ENCODE peak calls at places on chromosomes 5 and 9, in five cellular contexts. I is transverse colon, Q is left ventricle myocardium inferior, D is OCI-LY7, U is colonic mucosa. E is an unnamed sample.

GRCh38 chr9:129084087-129084486 is 3.2 kb downstream of the DOLPP1 start:
- DNase-seq in I (peak), Q (no peak), D (no peak), U (no peak), E (no peak)

GRCh38 chr5:54709096-54709495 is 191.5 kb downstream of the SNX18 start:
- DNase-seq in I (no peak), Q (no peak), D (no peak), U (no peak), E (no peak)

GRCh38 chr9:74804018-74804385 is 83.7 kb downstream of the TRPM6 start:
- DNase-seq in I (no peak), Q (no peak), D (no peak), U (no peak), E (no peak)

GRCh38 chr9:137982132-137982666 is 104.6 kb downstream of the CACNA1B start:
- DNase-seq in I (no peak), Q (no peak), D (no peak), U (no peak), E (peak)

GRCh38 chr9:5652810-5653209 is 23.9 kb downstream of the RIC1 start:
- DNase-seq in I (no peak), Q (no peak), D (no peak), U (no peak), E (no peak)

GRCh38 chr5:88045931-88046461 is 222.6 kb downstream of the TMEM161B start:
- DNase-seq in I (no peak), Q (no peak), D (no peak), U (no peak), E (no peak)

GRCh38 chr9:106587021-106587420 is 275.9 kb upstream of the ZNF462 start:
- DNase-seq in I (no peak), Q (no peak), D (no peak), U (no peak), E (no peak)

GRCh38 chr9:120336021-120336752 is 243.8 kb downstream of the CDK5RAP2 start:
- DNase-seq in I (no peak), Q (no peak), D (no peak), U (no peak), E (no peak)

GRCh38 chr5:89844548-89844947 is 565.0 kb downstream of the CETN3 start:
- DNase-seq in I (no peak), Q (no peak), D (no peak), U (no peak), E (no peak)

GRCh38 chr5:121833631-121834420 is 17.9 kb upstream of the FTMT start:
- DNase-seq in I (no peak), Q (no peak), D (no peak), U (no peak), E (no peak)

GRCh38 chr5:16585028-16585667 is 31.6 kb downstream of the RETREG1 start:
- DNase-seq in I (no peak), Q (no peak), D (peak), U (no peak), E (no peak)

GRCh38 chr9:26169684-26170083 is 491.4 kb upstream of the TUSC1 start:
- DNase-seq in I (no peak), Q (no peak), D (no peak), U (no peak), E (no peak)

GRCh38 chr5:16574789-16575785 is 41.7 kb downstream of the RETREG1 start:
- DNase-seq in I (no peak), Q (peak), D (no peak), U (no peak), E (no peak)

GRCh38 chr9:98378206-98379193 is 123.1 kb upstream of the TBC1D2 start:
- DNase-seq in I (no peak), Q (no peak), D (no peak), U (no peak), E (no peak)

GRCh38 chr5:130875673-130876072 is 289.4 kb downstream of the HINT1 start:
- DNase-seq in I (no peak), Q (no peak), D (no peak), U (no peak), E (no peak)

GRCh38 chr5:176438959-176439757 is 9.0 kb upstream of the FAF2 start:
- DNase-seq in I (no peak), Q (no peak), D (no peak), U (no peak), E (no peak)

GRCh38 chr5:102911973-102912372 is 156.9 kb downstream of the PAM start:
- DNase-seq in I (no peak), Q (no peak), D (no peak), U (no peak), E (no peak)

GRCh38 chr5:147037517-147038205 is 159.1 kb upstream of the PPP2R2B start:
- DNase-seq in I (no peak), Q (no peak), D (no peak), U (no peak), E (no peak)

GRCh38 chr5:149759986-149760699 is 30.0 kb downstream of the PPARGC1B start:
- DNase-seq in I (no peak), Q (peak), D (no peak), U (no peak), E (no peak)

GRCh38 chr5:78008356-78008967 is 232.3 kb upstream of the TBCA start:
- DNase-seq in I (no peak), Q (no peak), D (peak), U (no peak), E (no peak)

GRCh38 chr9:30575691-30576090 is 1808.8 kb upstream of the ACO1 start:
- DNase-seq in I (no peak), Q (no peak), D (no peak), U (no peak), E (no peak)

GRCh38 chr9:124786881-124787573 is 10.1 kb downstream of the OLFML2A start:
- DNase-seq in I (peak), Q (no peak), D (no peak), U (no peak), E (peak)

GRCh38 chr9:119859128-119859527 is 489.9 kb upstream of the BRINP1 start:
- DNase-seq in I (no peak), Q (no peak), D (no peak), U (no peak), E (no peak)

GRCh38 chr9:107020040-107020530 is 157.1 kb downstream of the ZNF462 start:
- DNase-seq in I (no peak), Q (no peak), D (peak), U (no peak), E (peak)

GRCh38 chr5:159819671-159820411 is 96.4 kb upstream of the ADRA1B start:
- DNase-seq in I (peak), Q (peak), D (no peak), U (peak), E (peak)

GRCh38 chr9:92983984-92984589 is 36.8 kb downstream of the FGD3 start:
- DNase-seq in I (no peak), Q (no peak), D (peak), U (no peak), E (no peak)

GRCh38 chr9:90044263-90044662 is 439.5 kb downstream of the GADD45G start:
- DNase-seq in I (no peak), Q (no peak), D (no peak), U (no peak), E (no peak)

GRCh38 chr5:45532826-45533624 is 163.2 kb downstream of the HCN1 start:
- DNase-seq in I (no peak), Q (no peak), D (no peak), U (no peak), E (no peak)

GRCh38 chr5:73606206-73606753 is 19.7 kb upstream of the ARHGEF28 start:
- DNase-seq in I (no peak), Q (no peak), D (no peak), U (no peak), E (no peak)

GRCh38 chr5:122705876-122706275 is 69.0 kb upstream of the SNX2 start:
- DNase-seq in I (no peak), Q (no peak), D (no peak), U (no peak), E (no peak)

GRCh38 chr9:25350011-25350410 is 328.2 kb downstream of the TUSC1 start:
- DNase-seq in I (no peak), Q (no peak), D (peak), U (no peak), E (no peak)

GRCh38 chr9:125747053-125747764 is at the start of gene PBX3:
- DNase-seq in I (peak), Q (peak), D (peak), U (peak), E (peak)

GRCh38 chr9:7320139-7320538 is 479.4 kb downstream of the DMAC1 start:
- DNase-seq in I (peak), Q (no peak), D (no peak), U (no peak), E (no peak)

GRCh38 chr9:89493671-89494070 is 4.2 kb downstream of the SEMA4D start:
- DNase-seq in I (no peak), Q (no peak), D (no peak), U (no peak), E (no peak)

GRCh38 chr9:136693490-136694162 is 6.4 kb upstream of the AGPAT2 start:
- DNase-seq in I (peak), Q (no peak), D (no peak), U (peak), E (no peak)

GRCh38 chr9:136695435-136695895 is 8.2 kb upstream of the AGPAT2 start:
- DNase-seq in I (peak), Q (no peak), D (no peak), U (peak), E (no peak)

GRCh38 chr9:136693135-136693489 is 5.9 kb upstream of the AGPAT2 start:
- DNase-seq in I (no peak), Q (no peak), D (no peak), U (no peak), E (no peak)

GRCh38 chr9:136694865-136695247 is 7.6 kb upstream of the AGPAT2 start:
- DNase-seq in I (no peak), Q (no peak), D (no peak), U (no peak), E (no peak)

GRCh38 chr9:136694163-136694864 is 7.1 kb upstream of the AGPAT2 start:
- DNase-seq in I (peak), Q (peak), D (no peak), U (peak), E (no peak)
- TF ChIP-seq CTCF in I (peak), Q (peak), D (peak), U (peak), E (peak)

DNA sequence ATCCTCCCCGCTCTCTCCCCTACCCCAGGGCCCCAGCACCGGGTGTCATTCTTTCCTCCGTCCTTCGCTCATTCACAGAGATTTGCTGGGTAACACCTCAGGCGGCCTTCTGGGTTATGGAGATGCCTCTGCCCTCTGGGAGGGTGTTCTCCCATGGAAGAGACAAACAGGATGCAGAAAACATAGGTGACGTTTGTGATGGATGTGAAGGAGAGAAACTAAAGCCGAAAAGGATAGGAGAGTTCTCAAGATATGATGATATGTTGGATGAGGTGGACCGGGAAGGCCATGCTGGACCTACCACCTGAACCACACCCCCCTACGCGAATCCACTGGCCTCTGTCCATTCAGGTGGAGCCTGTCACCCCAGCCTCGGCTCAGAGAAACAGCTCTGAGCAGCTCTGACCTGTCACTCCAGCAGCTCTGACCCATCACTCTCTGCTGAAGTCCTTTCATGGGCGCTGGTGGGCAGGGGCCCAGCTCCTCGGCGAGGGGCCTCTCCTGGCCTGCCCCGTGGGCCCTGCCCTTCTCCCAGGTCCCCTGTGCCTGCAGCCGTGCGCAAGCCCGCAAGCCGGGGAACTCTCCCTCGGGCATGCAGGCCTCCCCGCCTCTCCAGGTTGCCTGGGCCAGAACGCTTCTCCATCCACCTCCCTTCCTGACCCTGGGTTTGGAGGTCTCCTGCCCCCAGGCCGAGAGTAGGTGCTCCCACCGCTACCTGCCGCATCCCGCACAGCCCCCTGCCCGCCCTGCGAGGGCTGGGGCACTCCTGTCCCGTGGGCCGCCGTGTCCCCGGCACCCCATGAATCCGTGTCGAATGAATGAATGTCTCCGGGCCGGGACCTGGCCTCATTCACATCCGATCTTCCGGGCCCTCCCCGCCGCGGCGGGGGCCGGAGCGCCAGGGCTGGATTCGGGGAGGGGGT is 717 bp upstream of the NCS1 start:
- DNase-seq in I (no peak), Q (no peak), D (no peak), U (no peak), E (peak)
- H3K4me3 ChIP-seq in I (peak), Q (peak), D (no peak), U (peak), E (peak)

GRCh38 chr5:56827923-56828322 is 12.6 kb downstream of the MAP3K1 start:
- DNase-seq in I (no peak), Q (no peak), D (no peak), U (no peak), E (no peak)

GRCh38 chr5:56825222-56825824 is 10.0 kb downstream of the MAP3K1 start:
- DNase-seq in I (no peak), Q (no peak), D (no peak), U (no peak), E (no peak)

GRCh38 chr5:56824019-56824418 is 8.7 kb downstream of the MAP3K1 start:
- DNase-seq in I (no peak), Q (no peak), D (no peak), U (no peak), E (no peak)

GRCh38 chr5:56829137-56829536 is 13.8 kb downstream of the MAP3K1 start:
- DNase-seq in I (peak), Q (no peak), D (no peak), U (no peak), E (no peak)

DNA sequence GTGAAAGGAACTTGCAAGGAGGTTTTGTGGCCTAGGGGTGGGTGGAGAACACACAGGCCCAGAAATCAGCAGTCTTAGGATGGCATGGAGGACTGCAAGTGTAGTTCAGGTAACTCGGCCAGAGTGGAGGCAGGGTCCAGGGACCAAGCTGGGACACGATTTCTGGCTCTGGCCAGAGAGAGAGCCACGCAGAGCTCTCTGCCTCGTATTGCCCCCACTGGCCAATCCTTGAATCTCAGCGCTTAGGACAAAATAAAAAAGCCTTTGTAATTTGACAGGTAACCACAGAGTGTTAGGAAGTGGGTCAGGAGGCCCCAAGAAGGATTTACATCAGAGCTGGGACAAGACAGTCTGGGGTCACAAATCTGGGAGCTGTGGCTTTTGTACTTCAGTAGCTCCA is 11.7 kb downstream of the MAP3K1 start:
- DNase-seq in I (no peak), Q (no peak), D (peak), U (no peak), E (no peak)
- TF ChIP-seq CTCF in I (no peak), Q (peak), D (peak), U (no peak), E (no peak)

DNA sequence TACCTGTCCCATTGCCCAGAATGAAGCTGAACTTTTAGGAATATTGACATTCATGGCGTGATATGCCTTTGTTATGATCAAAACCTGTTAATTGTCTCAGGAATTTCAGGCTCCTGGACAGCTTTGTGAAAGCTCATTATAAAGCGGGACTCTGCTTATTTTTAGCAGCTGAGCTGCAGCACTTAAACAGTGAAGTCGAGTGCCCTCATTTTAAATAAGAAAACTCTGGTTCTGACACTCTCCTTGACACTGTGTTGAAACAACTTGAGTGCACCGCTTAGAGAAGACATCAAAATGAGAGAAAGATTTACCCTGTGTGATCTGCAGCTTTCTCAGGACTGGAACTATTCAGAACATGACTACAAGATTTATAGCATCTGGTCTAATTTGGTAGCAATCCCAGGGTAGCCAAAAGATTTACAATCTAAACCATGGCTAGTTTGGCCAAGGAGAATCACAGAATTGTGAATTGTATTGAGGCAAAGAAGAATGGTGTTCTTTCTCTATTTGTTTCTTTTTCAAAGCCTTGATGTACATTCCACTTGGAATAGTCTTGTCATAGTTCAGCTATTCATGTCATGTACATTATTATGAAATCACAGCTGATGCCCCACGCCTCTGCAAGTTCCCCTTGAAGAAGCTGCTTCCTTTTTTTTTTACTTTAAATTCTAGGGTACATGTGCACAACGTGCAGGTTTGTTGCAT is 38.7 kb downstream of the PLEKHG4B start:
- DNase-seq in I (no peak), Q (no peak), D (no peak), U (no peak), E (no peak)
- H3K4me3 ChIP-seq in I (no peak), Q (no peak), D (no peak), U (no peak), E (no peak)

DNA sequence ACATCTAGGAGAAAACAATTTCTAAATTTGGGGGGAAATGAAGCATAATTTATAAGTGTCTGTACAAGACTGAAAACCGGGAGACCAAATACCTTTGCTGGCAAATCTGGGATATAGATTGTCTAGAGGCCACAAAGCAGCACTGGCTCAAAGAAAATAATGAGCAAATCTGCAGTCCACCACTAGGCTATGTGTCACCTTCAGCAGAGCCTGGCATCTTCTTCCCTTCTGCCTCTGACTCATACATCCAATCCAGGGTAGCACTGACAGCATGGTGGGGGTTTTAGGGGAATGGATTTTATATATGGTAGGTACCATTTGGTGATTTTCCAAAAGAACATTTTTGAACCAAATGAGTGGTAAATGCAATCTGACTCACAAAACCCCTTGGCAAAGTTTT is 12.8 kb downstream of the FAM81B start:
- DNase-seq in I (no peak), Q (no peak), D (no peak), U (no peak), E (no peak)
- TF ChIP-seq CTCF in I (no peak), Q (no peak), D (no peak), U (no peak), E (no peak)

GRCh38 chr5:2373631-2374030 is 377.8 kb downstream of the IRX2 start:
- DNase-seq in I (no peak), Q (no peak), D (no peak), U (no peak), E (no peak)

GRCh38 chr5:2374703-2375102 is 376.8 kb downstream of the IRX2 start:
- DNase-seq in I (no peak), Q (no peak), D (no peak), U (no peak), E (no peak)

GRCh38 chr5:2375796-2376195 is 375.7 kb downstream of the IRX2 start:
- DNase-seq in I (no peak), Q (no peak), D (no peak), U (no peak), E (no peak)

GRCh38 chr5:2376486-2376885 is 375.0 kb downstream of the IRX2 start:
- DNase-seq in I (no peak), Q (no peak), D (no peak), U (no peak), E (no peak)

GRCh38 chr5:2375291-2375690 is 376.2 kb downstream of the IRX2 start:
- DNase-seq in I (no peak), Q (no peak), D (no peak), U (no peak), E (no peak)
- H3K4me3 ChIP-seq in I (no peak), Q (no peak), D (no peak), U (no peak), E (no peak)

DNA sequence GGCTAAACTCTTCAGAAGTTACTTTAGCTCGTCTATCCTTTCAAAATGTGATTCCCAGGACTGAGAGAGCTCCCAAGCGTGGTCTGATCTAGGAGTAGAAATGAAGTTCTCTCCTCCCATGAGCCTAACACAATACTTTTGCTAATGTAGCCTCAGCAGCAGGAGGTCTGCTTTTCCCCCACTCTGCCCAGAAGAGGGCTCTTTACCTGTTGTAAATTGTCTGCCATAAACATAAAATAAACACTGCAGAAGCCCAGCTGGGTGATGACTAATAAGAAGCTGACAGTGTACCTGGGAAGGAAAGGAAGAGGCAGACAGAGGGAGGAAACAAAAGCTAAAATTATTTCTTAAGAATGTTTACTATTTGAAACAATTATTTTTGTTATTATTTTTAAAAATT is 15.4 kb downstream of the SLC36A3 start:
- DNase-seq in I (no peak), Q (no peak), D (peak), U (no peak), E (no peak)
- TF ChIP-seq CTCF in I (no peak), Q (no peak), D (peak), U (no peak), E (no peak)

GRCh38 chr5:69492391-69493234 is at the start of gene OCLN:
- DNase-seq in I (peak), Q (no peak), D (no peak), U (peak), E (no peak)

GRCh38 chr5:69491838-69492390 is 676 bp upstream of the OCLN start:
- DNase-seq in I (no peak), Q (no peak), D (no peak), U (no peak), E (no peak)

GRCh38 chr5:69497006-69497520 is 4.5 kb downstream of the OCLN start:
- DNase-seq in I (no peak), Q (no peak), D (no peak), U (no peak), E (no peak)

GRCh38 chr5:69493235-69493925 is 790 bp downstream of the OCLN start:
- DNase-seq in I (peak), Q (no peak), D (no peak), U (peak), E (no peak)

GRCh38 chr5:69494481-69494880 is 1.9 kb downstream of the OCLN start:
- DNase-seq in I (no peak), Q (no peak), D (no peak), U (no peak), E (no peak)
- H3K4me3 ChIP-seq in I (no peak), Q (peak), D (no peak), U (peak), E (no peak)